ENCODE peak calls at places on chromosomes 4 and X, in nine cellular contexts. V, J, S, F, E, I, Y, Q and R are unnamed samples.

GRCh38 chr4:98260047-98260578 is 1.1 kb upstream of the RAP1GDS1 start:
- DNase-seq in V (no peak), S (peak), J (peak), I (no peak), Y (no peak), Q (peak), F (peak), E (peak), R (peak)

GRCh38 chr4:85919488-85919887 is 440.4 kb downstream of the MAPK10 start:
- DNase-seq in V (peak), Y (no peak), J (no peak), Q (no peak), S (peak), E (no peak), F (no peak), I (no peak), R (no peak)

GRCh38 chr4:47071863-47072441 is 40.6 kb downstream of the GABRB1 start:
- DNase-seq in V (no peak), Q (no peak), Y (no peak), I (no peak), F (no peak), S (no peak), J (peak), E (no peak), R (no peak)

GRCh38 chr4:153773236-153773690 is 13.4 kb upstream of the RNF175 start:
- DNase-seq in F (no peak), I (no peak), E (no peak), Y (peak), Q (no peak), V (no peak), S (peak), J (no peak), R (no peak)

GRCh38 chr4:55132775-55133174 is 7.4 kb upstream of the KDR start:
- DNase-seq in Y (no peak), V (no peak), Q (no peak), S (no peak), I (no peak), E (no peak), F (no peak), J (no peak), R (no peak)

GRCh38 chrX:71652405-71652804 is 14.9 kb upstream of the LOC101059915 start:
- DNase-seq in V (peak), E (peak), S (peak), Y (peak), Q (no peak), F (peak), J (peak), I (no peak), R (no peak)

GRCh38 chr4:137408527-137409177 is 123.6 kb downstream of the PCDH18 start:
- DNase-seq in S (peak), F (no peak), J (no peak), V (no peak), E (no peak), Y (no peak), Q (no peak), I (no peak), R (no peak)

GRCh38 chr4:10053635-10054453 is 32.5 kb upstream of the SLC2A9 start:
- DNase-seq in Y (no peak), S (no peak), I (no peak), E (no peak), Q (no peak), J (no peak), F (no peak), V (no peak), R (no peak)

GRCh38 chr4:38314663-38315062 is 349.3 kb upstream of the KLF3 start:
- DNase-seq in I (no peak), E (no peak), S (peak), V (no peak), Q (no peak), J (no peak), Y (no peak), F (peak), R (no peak)

GRCh38 chr4:139873111-139873866 is 207.7 kb downstream of the MGST2 start:
- DNase-seq in Y (peak), S (peak), I (no peak), J (peak), Q (no peak), V (no peak), E (no peak), F (no peak), R (no peak)

GRCh38 chrX:55220119-55220794 is at the start of gene PAGE5:
- DNase-seq in Y (no peak), V (peak), I (no peak), F (no peak), Q (no peak), S (no peak), J (no peak), E (no peak), R (no peak)

GRCh38 chrX:1059576-1060561 is 152.6 kb downstream of the CRLF2 start:
- DNase-seq in Y (no peak), E (no peak), S (no peak), V (no peak), I (no peak), J (no peak), F (no peak), Q (no peak), R (no peak)

GRCh38 chr4:72568959-72569718 is at the start of gene ADAMTS3:
- DNase-seq in Y (peak), E (no peak), V (peak), F (no peak), J (peak), Q (no peak), S (peak), I (peak), R (peak)

GRCh38 chr4:73520821-73521220 is 39.3 kb downstream of the AFM start:
- DNase-seq in F (no peak), Y (peak), V (no peak), S (peak), E (no peak), Q (no peak), J (peak), I (no peak), R (no peak)

GRCh38 chr4:146522862-146523205 is 1.1 kb upstream of the SLC10A7 start:
- DNase-seq in Y (no peak), E (no peak), S (peak), I (no peak), J (peak), F (no peak), Q (no peak), V (no peak), R (peak)

GRCh38 chr4:182143822-182144620 is 99.2 kb upstream of the TENM3 start:
- DNase-seq in V (peak), E (no peak), F (no peak), Y (peak), I (peak), J (peak), Q (no peak), S (peak), R (no peak)

GRCh38 chr4:189294570-189294969 is 646.1 kb upstream of the FRG1 start:
- DNase-seq in E (no peak), F (no peak), Y (no peak), I (no peak), Q (no peak), V (no peak), S (no peak), J (no peak), R (no peak)

GRCh38 chr4:146029939-146030710 is 91.5 kb upstream of the ZNF827 start:
- DNase-seq in Q (no peak), S (peak), I (no peak), Y (no peak), E (no peak), J (no peak), F (no peak), V (peak), R (no peak)

GRCh38 chr4:5747746-5748365 is 36.9 kb downstream of the EVC start:
- DNase-seq in Y (peak), I (no peak), S (no peak), Q (no peak), J (peak), E (no peak), V (no peak), F (no peak), R (no peak)

GRCh38 chr4:147566762-147567161 is 50.4 kb upstream of the TMEM184C start:
- DNase-seq in F (no peak), Y (no peak), S (no peak), I (no peak), Q (no peak), V (no peak), J (no peak), E (no peak), R (no peak)